ENCODE peak calls at places on chromosomes 3 and 15, in four cellular contexts. E is RWPE2, W is A549, U is right lobe of liver. H is an unnamed sample.

GRCh38 chr15:54917312-54917711 is 279.4 kb downstream of the RSL24D1 start:
- DNase-seq in W (no peak), E (no peak), U (no peak), H (no peak)

GRCh38 chr15:101453123-101454120 is 36.1 kb downstream of the PCSK6 start:
- DNase-seq in W (no peak), U (peak; percentile 81), E (no peak), H (no peak)

GRCh38 chr3:53074366-53074696 is 28.5 kb upstream of the SFMBT1 start:
- DNase-seq in W (no peak), E (no peak), U (no peak), H (no peak)

GRCh38 chr15:72826611-72827010 is 43.1 kb upstream of the ADPGK start:
- DNase-seq in E (peak; percentile 45), W (no peak), U (no peak), H (no peak)

GRCh38 chr3:21835266-21835665 is 84.3 kb upstream of the ZNF385D start:
- DNase-seq in E (no peak), U (no peak), W (no peak), H (no peak)

GRCh38 chr3:39124876-39125836 is 17.7 kb downstream of the TTC21A start:
- DNase-seq in U (no peak), E (peak; percentile 7), W (peak; percentile 65), H (peak; percentile 49)

GRCh38 chr3:140509534-140509933 is 168.3 kb upstream of the TRIM42 start:
- DNase-seq in W (no peak), E (no peak), U (no peak), H (no peak)

GRCh38 chr3:178340523-178340922 is 195.7 kb upstream of the KCNMB2 start:
- DNase-seq in E (no peak), W (no peak), U (no peak), H (no peak)

GRCh38 chr15:67076147-67076843 is 10.9 kb downstream of the SMAD3 start:
- DNase-seq in E (peak; percentile 95), W (peak; percentile 72), U (no peak), H (no peak)

GRCh38 chr3:43909149-43909548 is 218.4 kb downstream of the ABHD5 start:
- DNase-seq in U (no peak), W (no peak), E (no peak), H (no peak)

GRCh38 chr3:81602781-81603180 is 158.7 kb downstream of the GBE1 start:
- DNase-seq in W (no peak), U (no peak), E (no peak), H (no peak)

GRCh38 chr3:71443332-71443731 is 140.2 kb downstream of the FOXP1 start:
- DNase-seq in E (no peak), W (no peak), U (no peak), H (no peak)

GRCh38 chr3:131503328-131503650 is 518 bp upstream of the MRPL3 start:
- DNase-seq in W (no peak), E (no peak), U (no peak), H (no peak)

GRCh38 chr3:177104299-177104992 is 92.8 kb downstream of the TBL1XR1 start:
- DNase-seq in W (no peak), U (no peak), E (no peak), H (no peak)

GRCh38 chr15:22780267-22780666 is 6.2 kb upstream of the NIPA1 start:
- DNase-seq in E (no peak), W (no peak), U (no peak), H (no peak)

GRCh38 chr3:105093853-105094252 is 272.9 kb upstream of the ALCAM start:
- DNase-seq in E (no peak), U (no peak), W (no peak), H (no peak)

GRCh38 chr3:128283429-128283828 is 130.1 kb downstream of the EEFSEC start:
- DNase-seq in E (no peak), U (no peak), W (no peak), H (no peak)

GRCh38 chr3:183485093-183485492 is 56.7 kb upstream of the MCF2L2 start:
- DNase-seq in W (no peak), U (no peak), E (no peak), H (no peak)

GRCh38 chr3:52080830-52081719 is 24.7 kb upstream of the DUSP7 start:
- DNase-seq in E (no peak), W (no peak), U (no peak), H (no peak)

GRCh38 chr3:178439504-178439903 is 96.7 kb upstream of the KCNMB2 start:
- DNase-seq in U (no peak), E (no peak), W (peak; percentile 31), H (no peak)

GRCh38 chr3:178434206-178434805 is 101.9 kb upstream of the KCNMB2 start:
- DNase-seq in U (no peak), W (peak; percentile 1), E (no peak), H (no peak)

GRCh38 chr3:177345049-177345972 is 148.0 kb upstream of the TBL1XR1 start:
- DNase-seq in E (peak; percentile 83), U (peak; percentile 73), W (peak; percentile 92), H (peak; percentile 83)

GRCh38 chr15:25241241-25241801 is 197.5 kb downstream of the UBE3A start:
- DNase-seq in E (peak; percentile 56), U (peak; percentile 27), W (no peak), H (peak; percentile 19)

GRCh38 chr3:38579551-38580449 is 69.7 kb downstream of the SCN5A start:
- DNase-seq in W (no peak), E (no peak), U (no peak), H (peak; percentile 8)

GRCh38 chr15:85507114-85507513 is 126.7 kb downstream of the AKAP13 start:
- DNase-seq in E (no peak), U (no peak), W (no peak), H (no peak)

GRCh38 chr3:15347104-15347736 is 14.8 kb upstream of the SH3BP5 start:
- DNase-seq in U (no peak), W (no peak), E (no peak), H (no peak)

GRCh38 chr3:111936191-111936841 is 42.5 kb upstream of the ABHD10 start:
- DNase-seq in E (no peak), W (peak; percentile 48), U (no peak), H (no peak)

GRCh38 chr3:171556133-171556532 is 95.9 kb upstream of the TNIK start:
- DNase-seq in E (no peak), W (no peak), U (no peak), H (no peak)

GRCh38 chr3:58074126-58074715 is 66.0 kb downstream of the FLNB start:
- DNase-seq in W (no peak), U (no peak), E (no peak), H (no peak)
- H3K27ac ChIP-seq in W (peak overlapping the region; percentile 14), U (no peak overlapping the region), E (peak overlapping the region; percentile 8), H (no peak overlapping the region)

GRCh38 chr3:197151562-197151961 is 121.9 kb upstream of the MELTF start:
- DNase-seq in W (peak; percentile 26), E (no peak), U (no peak), H (no peak)
- H3K4me1 ChIP-seq in W (peaks cover 6% of the 10 kb centered on the region), E (peaks cover 12% of the 10 kb centered on the region), U (no peaks in the 10 kb centered on the region), H (peaks cover 10% of the 10 kb centered on the region)

DNA sequence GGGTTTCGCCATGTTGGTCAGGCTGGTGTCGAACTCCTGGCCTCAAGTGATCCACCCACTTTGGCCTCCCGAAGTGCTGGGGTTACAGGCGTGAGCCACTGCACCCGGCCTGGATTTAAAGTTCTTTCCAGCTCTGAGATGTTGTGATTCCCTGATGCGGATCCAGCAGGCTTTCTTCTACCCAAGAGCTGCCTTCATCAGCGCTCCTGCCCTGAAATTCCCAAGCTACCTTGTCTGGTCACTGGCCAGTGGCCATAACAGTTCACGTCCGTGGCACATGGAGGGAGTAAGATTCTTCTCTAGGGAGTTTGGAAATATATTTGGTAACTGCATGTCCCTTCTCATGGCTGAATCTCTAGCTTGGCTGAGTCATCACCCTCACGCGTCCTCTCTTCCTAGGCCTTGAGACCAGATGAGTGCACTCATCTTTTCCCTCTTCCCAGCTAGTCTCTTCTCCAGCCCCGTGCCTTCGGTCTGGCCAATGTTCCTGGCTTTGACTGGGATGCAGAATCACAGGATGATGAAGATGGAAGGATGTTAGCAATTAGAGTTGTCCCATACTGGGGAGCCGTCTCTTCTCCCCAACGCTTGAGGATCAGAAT is 29.8 kb upstream of the APOD start:
- DNase-seq in E (peak; percentile 18), W (no peak), U (no peak), H (no peak)
- H3K9me3 ChIP-seq in E (no peaks in the 10 kb centered on the region), W (no peaks in the 10 kb centered on the region), U (no peaks in the 10 kb centered on the region), H (no peaks in the 10 kb centered on the region)

GRCh38 chr3:47536967-47537366 is 23.5 kb upstream of the ELP6 start:
- DNase-seq in U (no peak), E (no peak), W (no peak), H (no peak)

GRCh38 chr3:47534021-47534454 is 20.5 kb upstream of the ELP6 start:
- DNase-seq in U (no peak), W (no peak), E (no peak), H (no peak)

GRCh38 chr3:47533481-47533880 is 20.0 kb upstream of the ELP6 start:
- DNase-seq in W (no peak), U (no peak), E (no peak), H (no peak)

GRCh38 chr3:47540281-47540680 is 26.8 kb upstream of the ELP6 start:
- DNase-seq in E (no peak), U (no peak), W (no peak), H (no peak)

GRCh38 chr3:47536221-47536891 is 22.8 kb upstream of the ELP6 start:
- DNase-seq in W (no peak), U (no peak), E (no peak), H (no peak)
- H3K27ac ChIP-seq in W (no peak overlapping the region), U (no peak overlapping the region), E (no peak overlapping the region), H (no peak overlapping the region)

GRCh38 chr3:188052966-188053340 is 101.0 kb upstream of the LPP start:
- DNase-seq in W (no peak), E (no peak), U (no peak), H (no peak)
- H3K4me1 ChIP-seq in W (peaks cover 10% of the 10 kb centered on the region), E (no peaks in the 10 kb centered on the region), U (no peaks in the 10 kb centered on the region), H (peaks cover 16% of the 10 kb centered on the region)

GRCh38 chr15:20376872-20377271 is 164.7 kb downstream of the GOLGA6L6 start:
- DNase-seq in E (no peak), W (no peak), U (no peak), H (no peak)
- H3K9me3 ChIP-seq in E (no peaks in the 10 kb centered on the region), W (peaks cover 14% of the 10 kb centered on the region), U (no peaks in the 10 kb centered on the region), H (no peaks in the 10 kb centered on the region)

GRCh38 chr3:194767430-194768207 is 81.9 kb downstream of the FAM43A start:
- DNase-seq in E (no peak), W (no peak), U (no peak), H (no peak)
- H3K27ac ChIP-seq in E (no peak overlapping the region), W (no peak overlapping the region), U (no peak overlapping the region), H (no peak overlapping the region)

GRCh38 chr15:78216276-78217229 is 17.8 kb downstream of the ACSBG1 start:
- DNase-seq in E (peak; percentile 76), U (peak; percentile 89), W (peak; percentile 75), H (peak; percentile 61)
- H3K4me1 ChIP-seq in E (peaks cover 25% of the 10 kb centered on the region), U (no peaks in the 10 kb centered on the region), W (peaks cover 53% of the 10 kb centered on the region), H (no peaks in the 10 kb centered on the region)

GRCh38 chr15:100383302-100384107 is 41.7 kb upstream of the ADAMTS17 start:
- DNase-seq in E (no peak), U (peak; percentile 45), W (peak; percentile 64), H (no peak)

GRCh38 chr15:100385300-100385699 is 43.5 kb upstream of the ADAMTS17 start:
- DNase-seq in W (no peak), E (no peak), U (no peak), H (no peak)

GRCh38 chr15:100384108-100384410 is 42.3 kb upstream of the ADAMTS17 start:
- DNase-seq in E (no peak), U (no peak), W (no peak), H (no peak)
- H3K9me3 ChIP-seq in E (peaks cover 6% of the 10 kb centered on the region), U (no peaks in the 10 kb centered on the region), W (peaks cover 26% of the 10 kb centered on the region), H (peaks cover 30% of the 10 kb centered on the region)